ENCODE peak calls at places on chromosomes 12 and 14, in four cellular contexts. S is AG09309, W is astrocyte, D is Caco-2. E is an unnamed sample.

GRCh38 chr14:68094158-68094557 is 274.6 kb downstream of the RAD51B start:
- DNase-seq in S (no peak), D (no peak), W (peak), E (no peak)

GRCh38 chr12:122836027-122836921 is 1.0 kb downstream of the HIP1R start:
- DNase-seq in S (no peak), W (no peak), D (no peak), E (peak)

GRCh38 chr14:60328588-60328987 is 79.6 kb downstream of the PPM1A start:
- DNase-seq in S (no peak), D (no peak), W (no peak), E (no peak)

GRCh38 chr14:85576848-85577541 is 47.1 kb downstream of the FLRT2 start:
- DNase-seq in W (peak), S (no peak), D (no peak), E (no peak)

GRCh38 chr14:75457024-75457390 is 29.2 kb downstream of the JDP2 start:
- DNase-seq in S (no peak), W (no peak), D (no peak), E (no peak)

GRCh38 chr14:48527832-48528231 is 852.4 kb upstream of the MDGA2 start:
- DNase-seq in D (peak), S (no peak), W (no peak), E (no peak)

GRCh38 chr12:114713466-114714215 is 29.7 kb upstream of the TBX3 start:
- DNase-seq in S (no peak), W (no peak), D (no peak), E (no peak)

GRCh38 chr12:130775953-130776856 is 60.1 kb upstream of the RIMBP2 start:
- DNase-seq in S (peak), W (peak), D (peak), E (peak)

GRCh38 chr14:23789696-23790095 is 153.5 kb downstream of the DHRS2 start:
- DNase-seq in S (no peak), D (no peak), W (no peak), E (no peak)

GRCh38 chr12:119725523-119725922 is 57.6 kb downstream of the PRKAB1 start:
- DNase-seq in W (no peak), D (no peak), S (no peak), E (no peak)

GRCh38 chr14:101462726-101463565 is 98.3 kb upstream of the DIO3 start:
- DNase-seq in W (no peak), S (no peak), D (no peak), E (no peak)

GRCh38 chr14:69387311-69387710 is 10.8 kb downstream of the ERH start:
- DNase-seq in D (no peak), W (no peak), S (no peak), E (no peak)

GRCh38 chr12:84807249-84807648 is 105.3 kb downstream of the SLC6A15 start:
- DNase-seq in S (no peak), D (no peak), W (peak), E (no peak)

GRCh38 chr12:28844718-28845117 is 304.4 kb upstream of the FAR2 start:
- DNase-seq in W (no peak), D (no peak), S (no peak), E (no peak)

GRCh38 chr14:31947076-31947475 is 130.0 kb upstream of the ARHGAP5 start:
- DNase-seq in S (no peak), W (no peak), D (no peak), E (no peak)
- TF ChIP-seq CTCF in S (no peak), W (no peak), D (no peak), E (no peak)

GRCh38 chr14:71070169-71070568 is 162.9 kb downstream of the PCNX1 start:
- DNase-seq in S (no peak), W (no peak), D (no peak), E (no peak)
- H3K4me3 ChIP-seq in S (no peak), W (no peak), D (no peak), E (no peak)

DNA sequence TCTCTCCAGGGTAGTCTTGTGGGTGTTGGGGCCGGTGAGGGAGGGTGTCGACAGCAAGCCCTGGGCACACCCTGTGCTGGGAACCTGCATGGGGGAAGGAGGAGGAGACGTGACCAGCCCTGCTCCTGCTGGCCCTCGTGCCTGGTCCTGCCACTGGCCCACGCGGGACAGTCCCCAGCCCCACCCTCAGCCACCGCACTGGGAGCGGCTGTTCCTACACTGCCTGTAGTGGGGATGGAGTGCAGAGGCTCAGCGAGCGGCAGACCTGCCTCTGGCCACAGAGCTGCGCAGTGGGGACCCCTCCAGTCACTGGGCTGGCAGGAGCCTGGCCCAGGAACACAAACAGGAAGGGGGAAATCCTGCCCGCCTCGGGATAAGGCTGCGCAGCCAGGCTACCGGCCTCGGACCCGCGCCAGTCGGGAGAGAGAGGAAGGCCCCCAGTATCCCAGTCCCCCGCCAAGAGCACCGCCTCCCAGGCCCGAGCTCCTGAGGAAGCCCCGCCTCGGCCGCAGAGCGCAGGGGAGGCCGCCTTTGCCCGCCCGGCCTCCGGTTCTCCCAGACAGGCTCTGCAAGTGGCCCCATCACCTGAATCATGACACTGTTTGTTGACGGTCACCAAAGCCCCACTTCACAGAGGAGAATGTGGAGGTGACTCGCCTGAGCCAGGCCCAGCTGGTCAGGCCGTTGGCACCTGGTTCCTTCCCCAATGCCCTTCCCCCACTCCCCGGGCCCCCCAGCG is 10.6 kb downstream of the AHNAK2 start:
- DNase-seq in D (no peak), S (no peak), W (peak), E (peak)
- TF ChIP-seq CTCF in D (no peak), S (no peak), W (no peak), E (peak)

DNA sequence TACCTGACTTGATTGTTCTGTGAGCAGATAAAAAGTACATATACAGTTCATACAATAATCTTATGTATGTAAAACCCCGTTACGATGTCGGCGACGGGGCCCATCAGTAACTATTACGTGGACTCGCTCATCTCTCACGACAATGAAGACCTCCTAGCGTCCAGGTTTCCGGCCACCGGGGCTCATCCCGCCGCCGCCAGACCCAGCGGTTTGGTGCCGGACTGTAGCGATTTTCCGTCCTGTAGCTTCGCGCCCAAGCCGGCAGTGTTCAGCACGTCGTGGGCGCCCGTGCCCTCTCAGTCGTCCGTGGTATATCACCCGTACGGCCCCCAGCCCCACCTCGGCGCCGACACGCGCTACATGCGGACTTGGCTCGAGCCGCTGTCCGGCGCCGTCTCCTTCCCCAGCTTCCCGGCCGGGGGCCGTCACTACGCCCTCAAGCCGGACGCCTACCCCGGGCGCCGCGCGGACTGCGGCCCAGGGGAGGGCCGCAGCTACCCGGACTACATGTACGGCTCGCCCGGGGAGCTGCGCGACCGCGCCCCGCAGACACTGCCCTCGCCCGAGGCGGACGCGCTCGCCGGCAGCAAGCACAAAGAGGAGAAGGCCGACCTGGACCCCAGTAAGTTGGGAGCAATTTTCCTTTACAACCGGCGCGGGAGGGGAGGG is at the start of gene HOXC9:
- DNase-seq in W (no peak), S (no peak), D (no peak), E (no peak)
- H3K4me3 ChIP-seq in W (no peak), S (peak), D (no peak), E (peak)

GRCh38 chr12:116067892-116068291 is 209.6 kb downstream of the MED13L start:
- DNase-seq in S (no peak), W (no peak), D (no peak), E (no peak)

GRCh38 chr12:116068853-116069252 is 208.6 kb downstream of the MED13L start:
- DNase-seq in D (no peak), W (no peak), S (no peak), E (no peak)

GRCh38 chr12:116065561-116065960 is 211.9 kb downstream of the MED13L start:
- DNase-seq in D (no peak), S (no peak), W (no peak), E (peak)

GRCh38 chr12:116068371-116068770 is 209.1 kb downstream of the MED13L start:
- DNase-seq in W (no peak), D (no peak), S (no peak), E (no peak)

DNA sequence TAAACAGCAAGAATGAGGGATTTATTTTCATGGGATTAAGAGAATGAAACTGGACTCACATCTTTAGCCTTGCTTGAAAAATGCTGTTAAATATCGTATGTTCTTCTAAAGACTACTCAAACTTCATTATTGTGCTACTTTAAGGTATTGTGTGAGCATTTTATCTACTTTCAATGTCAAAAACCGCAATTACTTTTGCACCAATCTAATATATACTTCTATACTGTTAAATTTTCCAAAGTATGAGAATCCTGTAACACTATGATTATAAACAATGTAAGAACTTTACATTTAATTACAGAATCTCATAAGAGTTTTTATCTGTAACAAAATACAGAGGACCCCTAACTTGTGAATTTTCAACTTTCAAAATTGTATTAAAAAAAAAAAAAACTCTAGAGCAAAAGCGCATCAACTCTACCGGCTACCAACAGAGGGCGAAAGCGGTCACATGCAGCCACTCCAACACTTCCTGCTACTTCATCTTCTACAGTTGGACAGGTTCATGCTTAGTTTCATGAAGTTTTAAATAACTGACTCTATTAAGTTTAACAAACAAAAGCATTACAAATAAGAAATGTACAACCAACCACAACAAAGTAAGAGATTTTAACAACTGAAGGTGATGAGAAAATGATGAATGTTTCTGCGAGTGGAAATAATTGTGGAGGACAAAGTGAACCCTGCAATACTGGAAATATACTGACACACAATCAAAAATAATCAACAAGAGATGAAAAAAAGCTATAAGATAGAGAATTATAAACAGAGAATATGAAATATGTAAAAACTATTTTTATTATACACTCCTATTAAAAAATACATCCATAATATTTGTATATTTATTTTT is 210.9 kb downstream of the MED13L start:
- DNase-seq in D (peak), S (no peak), W (no peak), E (peak)
- TF ChIP-seq CTCF in D (peak), S (peak), W (peak), E (peak)

GRCh38 chr12:52076811-52077210 is 2.7 kb upstream of the SMIM41 start:
- DNase-seq in S (no peak), D (no peak), W (no peak), E (no peak)

GRCh38 chr12:52074006-52074405 is 4.2 kb downstream of the ATG101 start:
- DNase-seq in S (no peak), D (no peak), W (no peak), E (peak)

GRCh38 chr12:52073531-52073950 is 3.8 kb downstream of the ATG101 start:
- DNase-seq in W (no peak), D (no peak), S (no peak), E (no peak)

GRCh38 chr12:52075409-52075724 is 4.1 kb upstream of the SMIM41 start:
- DNase-seq in S (no peak), D (no peak), W (no peak), E (no peak)

GRCh38 chr12:52074656-52075408 is 4.7 kb upstream of the SMIM41 start:
- DNase-seq in S (no peak), D (no peak), W (no peak), E (no peak)
- H3K4me3 ChIP-seq in S (no peak), D (no peak), W (no peak), E (no peak)

E was measured in fibroblast of the aortic adventitia.